ENCODE peak calls at places on chromosomes 5 and 9, in eight cellular contexts. T, A, X, B, S, R, P and L are unnamed samples.
A peak's percentile ranks its signal among the peaks of the same experiment; 100 is the strongest.

GRCh38 chr5:3594514-3595101 is 1.0 kb upstream of the IRX1 start:
- DNase-seq in A (no peak), X (peak; percentile 33), P (no peak), T (no peak), S (peak; percentile 33), R (no peak), B (no peak), L (no peak)

GRCh38 chr5:65185468-65185867 is 296.3 kb downstream of the ADAMTS6 start:
- DNase-seq in T (no peak), R (no peak), A (no peak), X (no peak), B (no peak), S (no peak), P (no peak), L (no peak)

GRCh38 chr5:36177715-36178556 is 26.0 kb downstream of the SKP2 start:
- DNase-seq in T (no peak), R (no peak), X (peak; percentile 10), P (no peak), S (no peak), B (peak; percentile 12), A (no peak), L (no peak)

GRCh38 chr9:101028346-101029299 is at the start of gene PLPPR1:
- DNase-seq in B (peak; percentile 56), A (peak; percentile 11), T (no peak), P (peak; percentile 42), S (peak; percentile 66), R (no peak), X (peak; percentile 93), L (no peak)

GRCh38 chr5:125323613-125324012 is 577.2 kb upstream of the ZNF608 start:
- DNase-seq in A (no peak), B (no peak), X (no peak), S (no peak), P (no peak), R (no peak), T (no peak), L (no peak)

GRCh38 chr5:134135091-134135655 is 20.7 kb downstream of the TCF7 start:
- DNase-seq in S (no peak), P (no peak), R (no peak), A (no peak), T (peak; percentile 27), X (no peak), B (no peak), L (no peak)

GRCh38 chr5:40204157-40204556 is 475.6 kb upstream of the PTGER4 start:
- DNase-seq in X (no peak), B (no peak), P (no peak), T (no peak), R (no peak), S (no peak), A (no peak), L (no peak)

GRCh38 chr9:133063500-133064231 is 1.9 kb downstream of the CEL start:
- DNase-seq in T (no peak), X (no peak), S (no peak), B (no peak), A (no peak), R (no peak), P (no peak), L (no peak)

GRCh38 chr9:26375448-26375847 is 517.2 kb downstream of the CAAP1 start:
- DNase-seq in P (no peak), S (no peak), T (no peak), R (no peak), X (no peak), A (no peak), B (no peak), L (no peak)

GRCh38 chr9:113559834-113560620 is 96.5 kb downstream of the RGS3 start:
- DNase-seq in P (no peak), T (no peak), A (no peak), R (no peak), X (no peak), S (no peak), B (no peak), L (no peak)

GRCh38 chr5:165525268-165525667 is 2019.8 kb downstream of the MAT2B start:
- DNase-seq in B (peak; percentile 15), P (no peak), X (no peak), S (no peak), A (no peak), R (no peak), T (no peak), L (no peak)

GRCh38 chr5:90221947-90222346 is 187.6 kb downstream of the CETN3 start:
- DNase-seq in S (no peak), A (no peak), T (no peak), P (no peak), X (no peak), R (no peak), B (no peak), L (no peak)

GRCh38 chr5:16812911-16813310 is 123.2 kb downstream of the MYO10 start:
- DNase-seq in R (no peak), B (no peak), X (peak; percentile 10), P (no peak), S (no peak), A (no peak), T (no peak), L (no peak)

GRCh38 chr9:84846501-84847323 is 177.2 kb downstream of the NTRK2 start:
- DNase-seq in T (no peak), X (no peak), B (no peak), R (no peak), S (no peak), A (no peak), P (no peak), L (no peak)

GRCh38 chr5:178341091-178341960 is 108.7 kb upstream of the PHYKPL start:
- DNase-seq in X (no peak), S (no peak), P (no peak), B (no peak), T (no peak), A (no peak), R (no peak), L (no peak)

GRCh38 chr5:110507972-110508371 is 218.5 kb downstream of the TMEM232 start:
- DNase-seq in P (no peak), S (no peak), R (no peak), A (no peak), B (no peak), X (no peak), T (no peak), L (no peak)

GRCh38 chr5:73770172-73770571 is 144.2 kb downstream of the ARHGEF28 start:
- DNase-seq in X (no peak), B (no peak), A (no peak), T (no peak), P (no peak), R (no peak), S (no peak), L (no peak)

GRCh38 chr5:72811849-72812248 is 4.6 kb upstream of the TNPO1 start:
- DNase-seq in T (no peak), S (no peak), X (no peak), B (no peak), P (no peak), A (no peak), R (no peak), L (no peak)

GRCh38 chr9:89461302-89461701 is 36.6 kb downstream of the SEMA4D start:
- DNase-seq in T (peak; percentile 50), P (peak; percentile 50), R (no peak), S (no peak), A (no peak), B (peak; percentile 79), X (no peak), L (no peak)

GRCh38 chr9:111900934-111901612 is 4.5 kb downstream of the UGCG start:
- DNase-seq in P (no peak), T (no peak), R (no peak), B (no peak), S (no peak), X (no peak), A (no peak), L (no peak)

GRCh38 chr5:154779105-154779504 is 23.9 kb downstream of the LARP1 start:
- DNase-seq in A (no peak), X (no peak), T (no peak), S (no peak), B (peak; percentile 75), P (peak; percentile 69), R (no peak), L (no peak)

GRCh38 chr5:113186061-113186460 is 209.5 kb downstream of the DCP2 start:
- DNase-seq in T (no peak), P (no peak), A (no peak), B (no peak), X (no peak), R (no peak), S (no peak), L (no peak)

GRCh38 chr9:4306066-4306787 is 6.4 kb upstream of the GLIS3 start:
- DNase-seq in P (peak; percentile 17), B (peak; percentile 25), S (no peak), A (no peak), T (no peak), X (no peak), R (no peak), L (no peak)

GRCh38 chr9:91886433-91887031 is 63.5 kb downstream of the ROR2 start:
- DNase-seq in X (no peak), R (no peak), B (no peak), T (no peak), P (no peak), A (no peak), S (no peak), L (no peak)